ENCODE peak calls at places on chromosome 1, in eight cellular contexts. J is T-cell; R is activated naive CD4-positive, alpha-beta T cell treated with anti-CD3 and anti-CD28 coated beads, Interleukin-2, amount 50 U/mL, for 72 hours; O is heart right ventricle; X is omental fat pad; I is foreskin keratinocyte; L is left cardiac atrium; T is activated naive CD8-positive, alpha-beta T cell treated with anti-CD3 and anti-CD28 coated beads, Interleukin-2, amount 50 U/mL, for 24 hours. B is an unnamed sample.

GRCh38 chr1:202131956-202132821 is 9.5 kb downstream of the GPR37L1 start:
- ATAC-seq in J (no peak), R (no peak), O (peak; percentile 65), X (peak; percentile 34), I (peak; percentile 7), L (peak; percentile 83), T (no peak), B (peak; percentile 69)

GRCh38 chr1:54927475-54928240 is 40.7 kb upstream of the DHCR24 start:
- ATAC-seq in J (no peak), R (no peak), O (peak; percentile 77), X (no peak), I (peak; percentile 45), L (peak; percentile 75), T (no peak), B (peak; percentile 32)

GRCh38 chr1:220462756-220463155 is 65.2 kb upstream of the MARK1 start:
- ATAC-seq in J (no peak), R (no peak), O (no peak), X (no peak), I (no peak), L (no peak), T (no peak), B (peak; percentile 28)

GRCh38 chr1:192635939-192636338 is at the start of gene RGS13:
- ATAC-seq in J (no peak), R (no peak), O (no peak), X (no peak), I (no peak), L (no peak), T (no peak), B (no peak)

GRCh38 chr1:160739098-160739511 is at the start of gene SLAMF7:
- ATAC-seq in J (peak; percentile 84), R (peak; percentile 82), O (no peak), X (no peak), I (peak; percentile 96), L (peak; percentile 53), T (peak; percentile 69), B (peak; percentile 92)

GRCh38 chr1:150567341-150567716 is 12.1 kb downstream of the MCL1 start:
- ATAC-seq in J (peak; percentile 46), R (peak; percentile 54), O (no peak), X (no peak), I (no peak), L (peak; percentile 8), T (peak; percentile 38), B (no peak)

GRCh38 chr1:104868794-104869193 is 1119.1 kb downstream of the AMY1C start:
- ATAC-seq in J (no peak), R (no peak), O (no peak), X (no peak), I (no peak), L (no peak), T (no peak), B (no peak)

GRCh38 chr1:53678507-53678906 is 60.5 kb downstream of the GLIS1 start:
- ATAC-seq in J (no peak), R (no peak), O (no peak), X (no peak), I (no peak), L (no peak), T (no peak), B (no peak)

GRCh38 chr1:223716302-223716862 is 4.0 kb downstream of the CAPN2 start:
- ATAC-seq in J (peak; percentile 76), R (peak; percentile 17), O (no peak), X (no peak), I (no peak), L (no peak), T (peak; percentile 64), B (no peak)

GRCh38 chr1:27299385-27300252 is 22.3 kb upstream of the TMEM222 start:
- ATAC-seq in J (no peak), R (no peak), O (peak; percentile 64), X (peak; percentile 28), I (peak; percentile 81), L (peak; percentile 78), T (no peak), B (peak; percentile 63)

GRCh38 chr1:20080441-20081330 is 10.7 kb downstream of the PLA2G5 start:
- ATAC-seq in J (peak; percentile 52), R (no peak), O (peak; percentile 23), X (no peak), I (no peak), L (peak; percentile 18), T (peak; percentile 33), B (peak; percentile 19)

GRCh38 chr1:22163137-22163536 is 20.2 kb upstream of the WNT4 start:
- ATAC-seq in J (no peak), R (no peak), O (no peak), X (no peak), I (no peak), L (no peak), T (no peak), B (no peak)

GRCh38 chr1:15702722-15703550 is 18.8 kb downstream of the PLEKHM2 start:
- ATAC-seq in J (no peak), R (no peak), O (peak; percentile 52), X (peak; percentile 23), I (peak; percentile 67), L (peak; percentile 42), T (peak; percentile 20), B (peak; percentile 72)

GRCh38 chr1:107821340-107821739 is 143.6 kb downstream of the VAV3 start:
- ATAC-seq in J (peak; percentile 63), R (peak; percentile 97), O (no peak), X (no peak), I (peak; percentile 68), L (no peak), T (peak; percentile 98), B (peak; percentile 33)

GRCh38 chr1:221315330-221315729 is 426.6 kb downstream of the DUSP10 start:
- ATAC-seq in J (no peak), R (no peak), O (peak; percentile 91), X (peak; percentile 78), I (no peak), L (peak; percentile 68), T (no peak), B (no peak)

GRCh38 chr1:23699280-23700179 is 7.9 kb downstream of the RPL11 start:
- ATAC-seq in J (no peak), R (peak; percentile 81), O (peak; percentile 19), X (no peak), I (peak; percentile 63), L (no peak), T (peak; percentile 91), B (no peak)

GRCh38 chr1:12464627-12465056 is 153.4 kb downstream of the DHRS3 start:
- ATAC-seq in J (no peak), R (no peak), O (peak; percentile 59), X (peak; percentile 66), I (no peak), L (peak; percentile 10), T (no peak), B (no peak)

GRCh38 chr1:109630081-109630880 is 10.6 kb downstream of the AMPD2 start:
- ATAC-seq in J (peak; percentile 9), R (no peak), O (no peak), X (no peak), I (no peak), L (no peak), T (no peak), B (no peak)

GRCh38 chr1:198122693-198123092 is 34.1 kb upstream of the NEK7 start:
- ATAC-seq in J (no peak), R (no peak), O (no peak), X (no peak), I (no peak), L (no peak), T (no peak), B (no peak)

GRCh38 chr1:221430133-221430960 is 311.5 kb downstream of the DUSP10 start:
- ATAC-seq in J (no peak), R (no peak), O (no peak), X (no peak), I (no peak), L (no peak), T (no peak), B (peak; percentile 56)

GRCh38 chr1:24555591-24556413 is at the start of gene NCMAP:
- ATAC-seq in J (peak; percentile 89), R (peak; percentile 73), O (peak; percentile 52), X (no peak), I (peak; percentile 39), L (no peak), T (peak; percentile 52), B (peak; percentile 46)

GRCh38 chr1:235060607-235061470 is 67.8 kb downstream of the TOMM20 start:
- ATAC-seq in J (no peak), R (no peak), O (peak; percentile 55), X (peak; percentile 72), I (peak; percentile 70), L (peak; percentile 87), T (no peak), B (peak; percentile 68)

GRCh38 chr1:224380003-224380402 is 23.3 kb downstream of the CNIH4 start:
- ATAC-seq in J (peak; percentile 82), R (peak; percentile 55), O (no peak), X (no peak), I (no peak), L (peak; percentile 39), T (peak; percentile 30), B (no peak)

GRCh38 chr1:184438363-184438762 is 51.5 kb downstream of the C1orf21 start:
- ATAC-seq in J (no peak), R (no peak), O (peak; percentile 35), X (no peak), I (no peak), L (no peak), T (no peak), B (no peak)

GRCh38 chr1:212470059-212470458 is 37.3 kb downstream of the NENF start:
- ATAC-seq in J (no peak), R (no peak), O (peak; percentile 96), X (peak; percentile 98), I (peak; percentile 96), L (peak; percentile 93), T (peak; percentile 37), B (peak; percentile 94)

GRCh38 chr1:201429771-201430501 is 8.4 kb upstream of the TNNI1 start:
- ATAC-seq in J (no peak), R (no peak), O (no peak), X (no peak), I (no peak), L (no peak), T (no peak), B (no peak)

GRCh38 chr1:98003442-98003841 is 82.6 kb upstream of the DPYD start:
- ATAC-seq in J (no peak), R (no peak), O (no peak), X (no peak), I (no peak), L (no peak), T (no peak), B (no peak)

GRCh38 chr1:227753999-227754764 is 18.9 kb downstream of the SNAP47 start:
- ATAC-seq in J (no peak), R (no peak), O (peak; percentile 78), X (no peak), I (no peak), L (peak; percentile 85), T (no peak), B (no peak)

GRCh38 chr1:169698976-169699375 is 12.4 kb downstream of the SELL start:
- ATAC-seq in J (no peak), R (peak; percentile 60), O (no peak), X (no peak), I (no peak), L (no peak), T (peak; percentile 12), B (no peak)

GRCh38 chr1:89279011-89279466 is 6.4 kb upstream of the GBP5 start:
- ATAC-seq in J (peak; percentile 73), R (peak; percentile 30), O (no peak), X (no peak), I (no peak), L (peak; percentile 5), T (peak; percentile 46), B (peak; percentile 58)

GRCh38 chr1:234541281-234541975 is 62.4 kb upstream of the TARBP1 start:
- ATAC-seq in J (no peak), R (peak; percentile 54), O (no peak), X (no peak), I (peak; percentile 51), L (no peak), T (peak; percentile 60), B (peak; percentile 56)

GRCh38 chr1:38021969-38022368 is 9.4 kb downstream of the UTP11 start:
- ATAC-seq in J (no peak), R (no peak), O (no peak), X (no peak), I (no peak), L (no peak), T (no peak), B (no peak)

GRCh38 chr1:36083219-36083618 is 675 bp upstream of the TEKT2 start:
- ATAC-seq in J (no peak), R (no peak), O (no peak), X (no peak), I (no peak), L (no peak), T (no peak), B (no peak)

GRCh38 chr1:21586926-21587601 is 77.8 kb downstream of the ALPL start:
- ATAC-seq in J (no peak), R (no peak), O (peak; percentile 84), X (peak; percentile 72), I (peak; percentile 78), L (peak; percentile 70), T (no peak), B (peak; percentile 84)